ENCODE peak calls at places on chromosomes 13 and 19, in four cellular contexts. One of them, this sample, is unnamed. For H3K4me1, the result is how much of the 10 kb centered on the place peaks cover.

GRCh38 chr19:52516191-52516590 is 11.3 kb upstream of the ZNF808 start:
- DNase-seq in GM12878: no peak
- DNase-seq in K562: no peak
- DNase-seq in H1: no peak
- DNase-seq in this sample: no peak

GRCh38 chr13:104372128-104372527 is 1305.9 kb upstream of the SLC10A2 start:
- DNase-seq in K562: no peak
- DNase-seq in GM12878: no peak
- DNase-seq in H1: no peak
- DNase-seq in this sample: no peak

GRCh38 chr19:1041272-1041834 is 1.4 kb downstream of the ABCA7 start:
- DNase-seq in H1: no peak
- DNase-seq in K562: no peak
- DNase-seq in GM12878: no peak
- DNase-seq in this sample: no peak

GRCh38 chr19:6236310-6237291 is 43.2 kb downstream of the MLLT1 start:
- DNase-seq in K562: no peak
- DNase-seq in GM12878: no peak
- DNase-seq in H1: no peak
- DNase-seq in this sample: peak

GRCh38 chr19:42553292-42554045 is 25.2 kb upstream of the CEACAM1 start:
- DNase-seq in K562: no peak
- DNase-seq in GM12878: no peak
- DNase-seq in H1: no peak
- DNase-seq in this sample: no peak

GRCh38 chr13:46641274-46642081 is 88.5 kb downstream of the LRCH1 start:
- DNase-seq in H1: no peak
- DNase-seq in K562: no peak
- DNase-seq in GM12878: no peak
- DNase-seq in this sample: no peak

GRCh38 chr13:105904034-105904742 is 631.3 kb downstream of the EFNB2 start:
- DNase-seq in K562: no peak
- DNase-seq in H1: no peak
- DNase-seq in GM12878: no peak
- DNase-seq in this sample: no peak

GRCh38 chr19:11046608-11047354 is 42.5 kb upstream of the LDLR start:
- DNase-seq in H1: no peak
- DNase-seq in GM12878: peak
- DNase-seq in K562: no peak
- DNase-seq in this sample: no peak

GRCh38 chr19:10390652-10391286 is 10.4 kb upstream of the TYK2 start:
- DNase-seq in GM12878: no peak
- DNase-seq in K562: peak
- DNase-seq in H1: no peak
- DNase-seq in this sample: peak

GRCh38 chr19:3655402-3656072 is 28.9 kb upstream of the CACTIN start:
- DNase-seq in GM12878: no peak
- DNase-seq in K562: peak
- DNase-seq in H1: no peak
- DNase-seq in this sample: peak

GRCh38 chr13:27790523-27790922 is 1.8 kb upstream of the GSX1 start:
- DNase-seq in K562: no peak
- DNase-seq in GM12878: no peak
- DNase-seq in H1: no peak
- DNase-seq in this sample: no peak

DNA sequence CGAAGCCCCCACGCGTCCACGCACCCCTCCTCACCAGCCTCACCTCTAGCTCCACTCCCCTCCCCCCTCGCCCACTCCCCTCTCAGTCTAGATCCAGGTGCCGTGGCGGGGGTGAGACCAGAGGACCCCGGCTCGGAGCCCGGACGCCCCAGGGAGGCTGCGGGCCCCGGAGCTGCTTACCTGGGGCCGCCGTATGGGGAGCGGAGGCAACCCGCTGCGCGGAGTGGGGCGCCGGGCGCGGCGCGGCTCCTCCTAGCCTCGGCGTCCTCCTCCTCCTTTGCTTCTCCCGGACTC is 353 bp downstream of the ENOX1 start:
- DNase-seq in K562: no peak
- DNase-seq in H1: no peak
- DNase-seq in GM12878: no peak
- DNase-seq in this sample: no peak
- H3K4me1 ChIP-seq in K562: under half
- H3K4me1 ChIP-seq in H1: under half
- H3K4me1 ChIP-seq in GM12878: under half
- H3K4me1 ChIP-seq in this sample: under half

GRCh38 chr13:114155320-114155719 is 22.9 kb upstream of the RASA3 start:
- DNase-seq in H1: no peak
- DNase-seq in GM12878: no peak
- DNase-seq in K562: no peak
- DNase-seq in this sample: no peak
- TF ChIP-seq GABPA in H1: no peak
- TF ChIP-seq GABPA in GM12878: no peak
- TF ChIP-seq GABPA in K562: no peak
- TF ChIP-seq GABPA in this sample: no peak

DNA sequence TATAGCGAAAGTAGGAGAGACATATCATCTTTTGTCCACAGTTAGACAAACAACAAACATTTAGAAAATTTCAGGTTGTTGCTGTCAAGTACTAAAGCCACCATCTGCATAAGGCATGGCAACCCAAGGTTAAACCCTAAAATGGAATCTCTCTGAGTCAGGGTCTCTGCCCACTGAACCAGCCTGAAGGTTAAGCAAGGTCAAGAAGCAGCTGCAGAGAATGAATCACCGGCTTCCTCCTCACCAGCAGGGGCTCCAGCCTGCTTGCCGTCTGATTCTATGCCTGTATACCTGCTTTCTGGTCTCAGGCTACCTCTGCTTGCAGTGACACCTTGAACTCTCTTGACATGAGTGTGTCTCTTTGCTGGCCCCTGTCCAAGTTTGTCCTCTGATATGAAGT is 726.2 kb upstream of the SGCG start:
- DNase-seq in K562: no peak
- DNase-seq in H1: peak
- DNase-seq in GM12878: no peak
- DNase-seq in this sample: no peak
- TF ChIP-seq MAX in K562: no peak
- TF ChIP-seq MAX in H1: no peak
- TF ChIP-seq MAX in GM12878: no peak
- TF ChIP-seq MAX in this sample: no peak

GRCh38 chr19:18476507-18477041 is 38.6 kb upstream of the ISYNA1 start:
- DNase-seq in H1: no peak
- DNase-seq in K562: no peak
- DNase-seq in GM12878: no peak
- DNase-seq in this sample: no peak
- H3K4me1 ChIP-seq in H1: under half
- H3K4me1 ChIP-seq in K562: under half
- H3K4me1 ChIP-seq in GM12878: under half
- H3K4me1 ChIP-seq in this sample: under half

DNA sequence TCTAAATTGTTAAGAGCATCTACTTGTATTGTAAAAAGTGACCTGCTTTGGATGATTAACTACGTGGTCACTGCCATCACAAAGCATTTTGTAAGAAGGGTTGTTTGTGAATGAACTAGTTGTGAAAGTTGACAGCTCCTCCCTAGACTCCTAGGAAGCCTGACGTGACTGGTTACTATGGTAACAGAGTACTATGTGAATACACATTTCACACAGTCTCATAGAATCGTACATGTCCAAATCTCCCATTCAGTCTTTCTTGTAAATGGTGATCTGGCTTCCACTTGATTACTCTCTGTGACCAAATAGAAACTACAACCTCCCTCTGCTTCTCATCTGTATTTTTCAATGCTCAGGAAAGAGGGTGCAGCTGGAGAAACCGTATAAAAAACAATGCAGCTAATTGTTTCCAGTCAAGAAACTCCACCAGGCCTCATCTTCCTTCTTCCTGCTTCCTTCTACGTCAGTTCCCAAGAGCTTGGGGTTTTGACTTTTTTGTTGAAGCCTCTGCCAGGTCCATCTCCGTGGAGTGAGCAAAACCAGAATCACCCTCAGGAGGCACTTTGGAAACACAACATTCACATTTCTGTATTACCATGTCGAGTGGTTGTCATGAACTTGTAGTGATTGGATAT is 83.4 kb downstream of the GPC6 start:
- DNase-seq in GM12878: no peak
- DNase-seq in H1: no peak
- DNase-seq in K562: peak
- DNase-seq in this sample: no peak
- TF ChIP-seq GABPA in GM12878: no peak
- TF ChIP-seq GABPA in H1: no peak
- TF ChIP-seq GABPA in K562: no peak
- TF ChIP-seq GABPA in this sample: no peak

GRCh38 chr13:109900723-109901122 is 114.3 kb upstream of the IRS2 start:
- DNase-seq in GM12878: no peak
- DNase-seq in K562: no peak
- DNase-seq in H1: no peak
- DNase-seq in this sample: no peak

GRCh38 chr13:109900320-109900719 is 113.9 kb upstream of the IRS2 start:
- DNase-seq in K562: no peak
- DNase-seq in H1: no peak
- DNase-seq in GM12878: no peak
- DNase-seq in this sample: no peak

GRCh38 chr13:109910131-109910530 is 123.7 kb upstream of the IRS2 start:
- DNase-seq in GM12878: no peak
- DNase-seq in H1: no peak
- DNase-seq in K562: no peak
- DNase-seq in this sample: no peak

GRCh38 chr13:109899748-109900147 is 113.4 kb upstream of the IRS2 start:
- DNase-seq in K562: no peak
- DNase-seq in H1: no peak
- DNase-seq in GM12878: no peak
- DNase-seq in this sample: no peak

GRCh38 chr13:109904218-109904617 is 117.8 kb upstream of the IRS2 start:
- DNase-seq in H1: no peak
- DNase-seq in GM12878: no peak
- DNase-seq in K562: peak
- DNase-seq in this sample: no peak
- TF ChIP-seq MAX in H1: no peak
- TF ChIP-seq MAX in GM12878: no peak
- TF ChIP-seq MAX in K562: no peak
- TF ChIP-seq MAX in this sample: no peak